ENCODE peak calls at places on chromosome 19, in eight cellular contexts. One of them, this sample, is unnamed.
A peak's percentile ranks its signal among the peaks of the same experiment; 100 is the strongest.

GRCh38 chr19:34179066-34179465 is 6.8 kb downstream of the LSM14A start:
- DNase-seq in CD14-positive monocyte: no peak
- DNase-seq in omental fat pad: no peak
- DNase-seq in GM23338: no peak
- DNase-seq in heart right ventricle: no peak
- DNase-seq in neural progenitor cell: no peak
- DNase-seq in thyroid gland: no peak
- DNase-seq in stimulated activated CD8-positive, alpha-beta memory T cell treated with anti-CD3 and anti-CD28 coated beads, Interleukin-7, amount 100 ng/mL, for 48 hours: no peak
- DNase-seq in this sample: no peak

GRCh38 chr19:35279985-35280821 is 2.1 kb upstream of the HAMP start:
- DNase-seq in CD14-positive monocyte: no peak
- DNase-seq in omental fat pad: no peak
- DNase-seq in GM23338: no peak
- DNase-seq in heart right ventricle: no peak
- DNase-seq in neural progenitor cell: no peak
- DNase-seq in thyroid gland: peak; percentile 90
- DNase-seq in stimulated activated CD8-positive, alpha-beta memory T cell treated with anti-CD3 and anti-CD28 coated beads, Interleukin-7, amount 100 ng/mL, for 48 hours: no peak
- DNase-seq in this sample: no peak

GRCh38 chr19:49641688-49642487 is at the start of gene SCAF1:
- DNase-seq in CD14-positive monocyte: peak; percentile 99
- DNase-seq in omental fat pad: peak; percentile 81
- DNase-seq in GM23338: peak; percentile 99
- DNase-seq in heart right ventricle: peak; percentile 99
- DNase-seq in neural progenitor cell: peak; percentile 100
- DNase-seq in thyroid gland: peak; percentile 100
- DNase-seq in stimulated activated CD8-positive, alpha-beta memory T cell treated with anti-CD3 and anti-CD28 coated beads, Interleukin-7, amount 100 ng/mL, for 48 hours: peak; percentile 100
- DNase-seq in this sample: peak; percentile 100

GRCh38 chr19:4584670-4585460 is 25.4 kb upstream of the SEMA6B start:
- DNase-seq in CD14-positive monocyte: no peak
- DNase-seq in omental fat pad: no peak
- DNase-seq in GM23338: peak; percentile 74
- DNase-seq in heart right ventricle: no peak
- DNase-seq in neural progenitor cell: peak; percentile 91
- DNase-seq in thyroid gland: no peak
- DNase-seq in stimulated activated CD8-positive, alpha-beta memory T cell treated with anti-CD3 and anti-CD28 coated beads, Interleukin-7, amount 100 ng/mL, for 48 hours: no peak
- DNase-seq in this sample: no peak

GRCh38 chr19:8028951-8029491 is 23.5 kb upstream of the CCL25 start:
- DNase-seq in CD14-positive monocyte: no peak
- DNase-seq in omental fat pad: no peak
- DNase-seq in GM23338: peak; percentile 69
- DNase-seq in heart right ventricle: no peak
- DNase-seq in neural progenitor cell: peak; percentile 98
- DNase-seq in thyroid gland: no peak
- DNase-seq in stimulated activated CD8-positive, alpha-beta memory T cell treated with anti-CD3 and anti-CD28 coated beads, Interleukin-7, amount 100 ng/mL, for 48 hours: no peak
- DNase-seq in this sample: no peak

GRCh38 chr19:38303517-38304351 is at the start of gene C19orf33:
- DNase-seq in CD14-positive monocyte: no peak
- DNase-seq in omental fat pad: no peak
- DNase-seq in GM23338: peak; percentile 91
- DNase-seq in heart right ventricle: peak; percentile 36
- DNase-seq in neural progenitor cell: no peak
- DNase-seq in thyroid gland: peak; percentile 74
- DNase-seq in stimulated activated CD8-positive, alpha-beta memory T cell treated with anti-CD3 and anti-CD28 coated beads, Interleukin-7, amount 100 ng/mL, for 48 hours: no peak
- DNase-seq in this sample: no peak

GRCh38 chr19:47331931-47332547 is at the start of gene C5AR2:
- DNase-seq in CD14-positive monocyte: no peak
- DNase-seq in omental fat pad: no peak
- DNase-seq in GM23338: no peak
- DNase-seq in heart right ventricle: no peak
- DNase-seq in neural progenitor cell: no peak
- DNase-seq in thyroid gland: no peak
- DNase-seq in stimulated activated CD8-positive, alpha-beta memory T cell treated with anti-CD3 and anti-CD28 coated beads, Interleukin-7, amount 100 ng/mL, for 48 hours: no peak
- DNase-seq in this sample: no peak

GRCh38 chr19:10454267-10454666 is 33.9 kb downstream of the PDE4A start:
- DNase-seq in CD14-positive monocyte: no peak
- DNase-seq in omental fat pad: no peak
- DNase-seq in GM23338: peak; percentile 92
- DNase-seq in heart right ventricle: no peak
- DNase-seq in neural progenitor cell: peak; percentile 93
- DNase-seq in thyroid gland: no peak
- DNase-seq in stimulated activated CD8-positive, alpha-beta memory T cell treated with anti-CD3 and anti-CD28 coated beads, Interleukin-7, amount 100 ng/mL, for 48 hours: no peak
- DNase-seq in this sample: no peak

GRCh38 chr19:58575183-58576041 is 2.3 kb upstream of the MZF1 start:
- DNase-seq in CD14-positive monocyte: peak; percentile 95
- DNase-seq in omental fat pad: peak; percentile 59
- DNase-seq in GM23338: peak; percentile 97
- DNase-seq in heart right ventricle: peak; percentile 91
- DNase-seq in neural progenitor cell: peak; percentile 98
- DNase-seq in thyroid gland: peak; percentile 94
- DNase-seq in stimulated activated CD8-positive, alpha-beta memory T cell treated with anti-CD3 and anti-CD28 coated beads, Interleukin-7, amount 100 ng/mL, for 48 hours: peak; percentile 75
- DNase-seq in this sample: peak; percentile 86

GRCh38 chr19:35639321-35639639 is 2.3 kb upstream of the ETV2 start:
- DNase-seq in CD14-positive monocyte: no peak
- DNase-seq in omental fat pad: no peak
- DNase-seq in GM23338: no peak
- DNase-seq in heart right ventricle: no peak
- DNase-seq in neural progenitor cell: no peak
- DNase-seq in thyroid gland: no peak
- DNase-seq in stimulated activated CD8-positive, alpha-beta memory T cell treated with anti-CD3 and anti-CD28 coated beads, Interleukin-7, amount 100 ng/mL, for 48 hours: no peak
- DNase-seq in this sample: no peak

GRCh38 chr19:55838906-55839305 is 2.6 kb downstream of the NLRP4 start:
- DNase-seq in CD14-positive monocyte: no peak
- DNase-seq in omental fat pad: no peak
- DNase-seq in GM23338: no peak
- DNase-seq in heart right ventricle: no peak
- DNase-seq in neural progenitor cell: no peak
- DNase-seq in thyroid gland: no peak
- DNase-seq in stimulated activated CD8-positive, alpha-beta memory T cell treated with anti-CD3 and anti-CD28 coated beads, Interleukin-7, amount 100 ng/mL, for 48 hours: no peak
- DNase-seq in this sample: no peak

GRCh38 chr19:45876411-45877197 is 9.3 kb downstream of the IRF2BP1 start:
- DNase-seq in CD14-positive monocyte: no peak
- DNase-seq in omental fat pad: no peak
- DNase-seq in GM23338: peak; percentile 75
- DNase-seq in heart right ventricle: peak; percentile 55
- DNase-seq in neural progenitor cell: peak; percentile 61
- DNase-seq in thyroid gland: peak; percentile 35
- DNase-seq in stimulated activated CD8-positive, alpha-beta memory T cell treated with anti-CD3 and anti-CD28 coated beads, Interleukin-7, amount 100 ng/mL, for 48 hours: no peak
- DNase-seq in this sample: peak; percentile 65

GRCh38 chr19:29741226-29741625 is 26.2 kb upstream of the C19orf12 start:
- DNase-seq in CD14-positive monocyte: no peak
- DNase-seq in omental fat pad: no peak
- DNase-seq in GM23338: no peak
- DNase-seq in heart right ventricle: no peak
- DNase-seq in neural progenitor cell: no peak
- DNase-seq in thyroid gland: no peak
- DNase-seq in stimulated activated CD8-positive, alpha-beta memory T cell treated with anti-CD3 and anti-CD28 coated beads, Interleukin-7, amount 100 ng/mL, for 48 hours: no peak
- DNase-seq in this sample: no peak

GRCh38 chr19:2053601-2054389 is 2.8 kb upstream of the MKNK2 start:
- DNase-seq in CD14-positive monocyte: no peak
- DNase-seq in omental fat pad: no peak
- DNase-seq in GM23338: no peak
- DNase-seq in heart right ventricle: peak; percentile 76
- DNase-seq in neural progenitor cell: no peak
- DNase-seq in thyroid gland: no peak
- DNase-seq in stimulated activated CD8-positive, alpha-beta memory T cell treated with anti-CD3 and anti-CD28 coated beads, Interleukin-7, amount 100 ng/mL, for 48 hours: no peak
- DNase-seq in this sample: peak; percentile 88

GRCh38 chr19:45009625-45010255 is 8.5 kb downstream of the RELB start:
- DNase-seq in CD14-positive monocyte: no peak
- DNase-seq in omental fat pad: no peak
- DNase-seq in GM23338: no peak
- DNase-seq in heart right ventricle: no peak
- DNase-seq in neural progenitor cell: no peak
- DNase-seq in thyroid gland: no peak
- DNase-seq in stimulated activated CD8-positive, alpha-beta memory T cell treated with anti-CD3 and anti-CD28 coated beads, Interleukin-7, amount 100 ng/mL, for 48 hours: no peak
- DNase-seq in this sample: no peak

GRCh38 chr19:32928806-32929205 is 43.0 kb downstream of the CEP89 start:
- DNase-seq in CD14-positive monocyte: no peak
- DNase-seq in omental fat pad: no peak
- DNase-seq in GM23338: no peak
- DNase-seq in heart right ventricle: no peak
- DNase-seq in neural progenitor cell: no peak
- DNase-seq in thyroid gland: no peak
- DNase-seq in stimulated activated CD8-positive, alpha-beta memory T cell treated with anti-CD3 and anti-CD28 coated beads, Interleukin-7, amount 100 ng/mL, for 48 hours: no peak
- DNase-seq in this sample: no peak

GRCh38 chr19:38411041-38411712 is 8.3 kb downstream of the FAM98C start:
- DNase-seq in CD14-positive monocyte: no peak
- DNase-seq in omental fat pad: no peak
- DNase-seq in GM23338: no peak
- DNase-seq in heart right ventricle: no peak
- DNase-seq in neural progenitor cell: no peak
- DNase-seq in thyroid gland: no peak
- DNase-seq in stimulated activated CD8-positive, alpha-beta memory T cell treated with anti-CD3 and anti-CD28 coated beads, Interleukin-7, amount 100 ng/mL, for 48 hours: no peak
- DNase-seq in this sample: no peak

GRCh38 chr19:10896851-10897526 is 25.6 kb downstream of the CARM1 start:
- DNase-seq in CD14-positive monocyte: no peak
- DNase-seq in omental fat pad: no peak
- DNase-seq in GM23338: no peak
- DNase-seq in heart right ventricle: no peak
- DNase-seq in neural progenitor cell: no peak
- DNase-seq in thyroid gland: no peak
- DNase-seq in stimulated activated CD8-positive, alpha-beta memory T cell treated with anti-CD3 and anti-CD28 coated beads, Interleukin-7, amount 100 ng/mL, for 48 hours: no peak
- DNase-seq in this sample: no peak

GRCh38 chr19:49672131-49672919 is 4.7 kb upstream of the PRMT1 start:
- DNase-seq in CD14-positive monocyte: peak; percentile 68
- DNase-seq in omental fat pad: peak; percentile 70
- DNase-seq in GM23338: peak; percentile 95
- DNase-seq in heart right ventricle: peak; percentile 76
- DNase-seq in neural progenitor cell: peak; percentile 92
- DNase-seq in thyroid gland: peak; percentile 97
- DNase-seq in stimulated activated CD8-positive, alpha-beta memory T cell treated with anti-CD3 and anti-CD28 coated beads, Interleukin-7, amount 100 ng/mL, for 48 hours: no peak
- DNase-seq in this sample: peak; percentile 85

GRCh38 chr19:40685016-40685526 is 5.4 kb downstream of the NUMBL start:
- DNase-seq in CD14-positive monocyte: no peak
- DNase-seq in omental fat pad: no peak
- DNase-seq in GM23338: no peak
- DNase-seq in heart right ventricle: no peak
- DNase-seq in neural progenitor cell: no peak
- DNase-seq in thyroid gland: no peak
- DNase-seq in stimulated activated CD8-positive, alpha-beta memory T cell treated with anti-CD3 and anti-CD28 coated beads, Interleukin-7, amount 100 ng/mL, for 48 hours: no peak
- DNase-seq in this sample: no peak

GRCh38 chr19:11164879-11165406 is 9.4 kb upstream of the SPC24 start:
- DNase-seq in CD14-positive monocyte: no peak
- DNase-seq in omental fat pad: no peak
- DNase-seq in GM23338: no peak
- DNase-seq in heart right ventricle: peak; percentile 87
- DNase-seq in neural progenitor cell: no peak
- DNase-seq in thyroid gland: peak; percentile 35
- DNase-seq in stimulated activated CD8-positive, alpha-beta memory T cell treated with anti-CD3 and anti-CD28 coated beads, Interleukin-7, amount 100 ng/mL, for 48 hours: no peak
- DNase-seq in this sample: peak; percentile 31

This sample was measured in body of pancreas.